ENCODE peak calls at places on chromosomes 2 and 18, in four cellular contexts. R is esophagus squamous epithelium, E is right lobe of liver, W is adrenal gland. B is an unnamed sample.

GRCh38 chr2:126527836-126528490 is 128.0 kb upstream of the GYPC start:
- DNase-seq in R (no peak), W (peak), E (peak), B (peak)

GRCh38 chr18:61998957-61999356 is 106.2 kb upstream of the RNF152 start:
- DNase-seq in E (no peak), W (no peak), R (no peak), B (no peak)

GRCh38 chr2:236715077-236715476 is 145.5 kb downstream of the ACKR3 start:
- DNase-seq in W (peak), R (no peak), E (no peak), B (no peak)

GRCh38 chr2:85893428-85894258 is 4.9 kb upstream of the ST3GAL5 start:
- DNase-seq in R (no peak), E (no peak), W (no peak), B (no peak)

GRCh38 chr2:197850882-197851281 is 46.5 kb downstream of the PLCL1 start:
- DNase-seq in E (no peak), W (no peak), R (no peak), B (no peak)

GRCh38 chr2:158357699-158358098 is 98.9 kb downstream of the CCDC148 start:
- DNase-seq in W (no peak), R (no peak), E (no peak), B (no peak)

GRCh38 chr2:174771631-174772491 is 7.6 kb upstream of the CHRNA1 start:
- DNase-seq in E (peak), R (no peak), W (peak), B (peak)

GRCh38 chr18:7558769-7559168 is 8.3 kb upstream of the PTPRM start:
- DNase-seq in R (no peak), W (no peak), E (no peak), B (no peak)

GRCh38 chr2:65742977-65743376 is 310.6 kb upstream of the SPRED2 start:
- DNase-seq in E (no peak), R (no peak), W (no peak), B (no peak)

GRCh38 chr2:16604236-16604635 is 61.4 kb downstream of the CYRIA start:
- DNase-seq in R (no peak), W (no peak), E (no peak), B (no peak)

GRCh38 chr2:229815858-229816257 is 101.5 kb upstream of the DNER start:
- DNase-seq in W (no peak), E (no peak), R (no peak), B (no peak)

GRCh38 chr18:48997681-48997984 is 46.9 kb upstream of the SMAD7 start:
- DNase-seq in R (no peak), E (no peak), W (no peak), B (peak)

GRCh38 chr18:57040175-57040574 is 106.7 kb upstream of the BOD1L2 start:
- DNase-seq in E (no peak), R (no peak), W (no peak), B (no peak)

GRCh38 chr2:43460611-43461396 is 135.0 kb downstream of the THADA start:
- DNase-seq in W (no peak), E (no peak), R (no peak), B (no peak)

GRCh38 chr18:71994273-71994672 is 549.9 kb downstream of the CBLN2 start:
- DNase-seq in E (no peak), W (no peak), R (no peak), B (no peak)

GRCh38 chr2:229422005-229422404 is 150.9 kb upstream of the PID1 start:
- DNase-seq in R (no peak), W (no peak), E (no peak), B (no peak)

GRCh38 chr2:145595296-145595695 is 1075.4 kb upstream of the ZEB2 start:
- DNase-seq in E (no peak), W (no peak), R (no peak), B (no peak)

GRCh38 chr18:78587626-78588600 is 391.7 kb upstream of the SALL3 start:
- DNase-seq in W (no peak), R (no peak), E (no peak), B (no peak)
- TF ChIP-seq POLR2A in W (no peak), R (no peak), E (no peak), B (no peak)

DNA sequence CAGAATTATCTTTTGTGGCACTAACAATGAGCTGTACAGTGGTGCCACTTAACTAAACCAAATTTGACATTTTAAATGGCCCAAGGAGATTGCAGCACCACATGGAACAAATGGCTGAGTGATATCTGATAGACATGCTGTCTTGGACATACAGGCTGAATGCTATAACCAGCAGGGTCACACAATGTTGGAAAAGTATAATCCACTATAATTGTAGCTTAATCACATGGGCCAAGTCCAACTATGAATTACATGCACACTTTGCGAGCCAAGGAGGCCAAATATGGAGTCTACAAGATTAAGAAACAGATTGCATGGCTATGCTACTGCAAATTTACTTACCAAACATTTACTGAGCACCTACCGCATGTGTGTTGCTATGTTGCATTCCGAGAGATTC is 69.0 kb downstream of the AOX1 start:
- DNase-seq in E (no peak), R (no peak), W (no peak), B (no peak)
- TF ChIP-seq CTCF in E (no peak), R (no peak), W (no peak), B (no peak)

GRCh38 chr2:27058210-27058609 is 6.7 kb downstream of the AGBL5 start:
- DNase-seq in E (no peak), R (no peak), W (no peak), B (peak)
- TF ChIP-seq POLR2A in E (no peak), R (no peak), W (no peak), B (no peak)

GRCh38 chr2:46014911-46015654 is 282.1 kb upstream of the EPAS1 start:
- DNase-seq in W (no peak), E (no peak), R (no peak), B (peak)
- TF ChIP-seq CTCF in W (no peak), E (no peak), R (no peak), B (no peak)